ENCODE peak calls at places on chromosomes 5 and 9, in six cellular contexts. One of them, this sample, is unnamed.
A peak's percentile ranks its signal among the peaks of the same experiment; 100 is the strongest.

GRCh38 chr5:36442352-36442751 is 140.7 kb upstream of the RANBP3L start:
- DNase-seq in kidney: no peak
- DNase-seq in A549: peak; percentile 27
- DNase-seq in fibroblast of mammary gland: no peak
- DNase-seq in GM12878: no peak
- DNase-seq in SW480: peak; percentile 20
- DNase-seq in this sample: no peak

GRCh38 chr9:89746385-89747116 is 141.7 kb downstream of the GADD45G start:
- DNase-seq in kidney: peak; percentile 38
- DNase-seq in A549: no peak
- DNase-seq in fibroblast of mammary gland: peak; percentile 58
- DNase-seq in GM12878: no peak
- DNase-seq in SW480: no peak
- DNase-seq in this sample: no peak

GRCh38 chr5:173925449-173926071 is 37.4 kb downstream of the CPEB4 start:
- DNase-seq in kidney: no peak
- DNase-seq in A549: peak; percentile 69
- DNase-seq in fibroblast of mammary gland: peak; percentile 64
- DNase-seq in GM12878: no peak
- DNase-seq in SW480: peak; percentile 22
- DNase-seq in this sample: no peak

GRCh38 chr5:95809414-95809960 is 13.0 kb downstream of the GLRX start:
- DNase-seq in kidney: no peak
- DNase-seq in A549: no peak
- DNase-seq in fibroblast of mammary gland: peak; percentile 76
- DNase-seq in GM12878: no peak
- DNase-seq in SW480: no peak
- DNase-seq in this sample: no peak

GRCh38 chr5:1524481-1524798 is 680 bp upstream of the LPCAT1 start:
- DNase-seq in kidney: peak; percentile 72
- DNase-seq in A549: no peak
- DNase-seq in fibroblast of mammary gland: no peak
- DNase-seq in GM12878: no peak
- DNase-seq in SW480: no peak
- DNase-seq in this sample: peak; percentile 1

GRCh38 chr9:121770415-121771273 is 119.2 kb downstream of the DAB2IP start:
- DNase-seq in kidney: peak; percentile 32
- DNase-seq in A549: no peak
- DNase-seq in fibroblast of mammary gland: peak; percentile 73
- DNase-seq in GM12878: no peak
- DNase-seq in SW480: no peak
- DNase-seq in this sample: no peak

GRCh38 chr9:116868212-116868611 is 181.1 kb downstream of the TRIM32 start:
- DNase-seq in kidney: no peak
- DNase-seq in A549: peak; percentile 54
- DNase-seq in fibroblast of mammary gland: no peak
- DNase-seq in GM12878: no peak
- DNase-seq in SW480: no peak
- DNase-seq in this sample: no peak

GRCh38 chr5:139251281-139251687 is 42.3 kb upstream of the MATR3 start:
- DNase-seq in kidney: no peak
- DNase-seq in A549: no peak
- DNase-seq in fibroblast of mammary gland: peak; percentile 12
- DNase-seq in GM12878: peak; percentile 38
- DNase-seq in SW480: no peak
- DNase-seq in this sample: no peak

GRCh38 chr5:79663212-79663611 is 26.4 kb upstream of the CMYA5 start:
- DNase-seq in kidney: no peak
- DNase-seq in A549: no peak
- DNase-seq in fibroblast of mammary gland: no peak
- DNase-seq in GM12878: no peak
- DNase-seq in SW480: no peak
- DNase-seq in this sample: no peak

GRCh38 chr5:5103249-5103648 is 36.9 kb upstream of the ADAMTS16 start:
- DNase-seq in kidney: no peak
- DNase-seq in A549: no peak
- DNase-seq in fibroblast of mammary gland: peak; percentile 2
- DNase-seq in GM12878: no peak
- DNase-seq in SW480: no peak
- DNase-seq in this sample: no peak

GRCh38 chr9:4086119-4087088 is 213.5 kb downstream of the GLIS3 start:
- DNase-seq in kidney: no peak
- DNase-seq in A549: peak; percentile 26
- DNase-seq in fibroblast of mammary gland: peak; percentile 71
- DNase-seq in GM12878: no peak
- DNase-seq in SW480: no peak
- DNase-seq in this sample: no peak

GRCh38 chr9:136886610-136887597 is 588 bp downstream of the TRAF2 start:
- DNase-seq in kidney: peak; percentile 88
- DNase-seq in A549: no peak
- DNase-seq in fibroblast of mammary gland: peak; percentile 19
- DNase-seq in GM12878: no peak
- DNase-seq in SW480: no peak
- DNase-seq in this sample: no peak

GRCh38 chr5:154937186-154937717 is 759 bp downstream of the GEMIN5 start:
- DNase-seq in kidney: no peak
- DNase-seq in A549: no peak
- DNase-seq in fibroblast of mammary gland: peak; percentile 47
- DNase-seq in GM12878: no peak
- DNase-seq in SW480: peak; percentile 32
- DNase-seq in this sample: no peak

GRCh38 chr5:83104031-83104430 is 26.7 kb downstream of the XRCC4 start:
- DNase-seq in kidney: no peak
- DNase-seq in A549: no peak
- DNase-seq in fibroblast of mammary gland: no peak
- DNase-seq in GM12878: no peak
- DNase-seq in SW480: no peak
- DNase-seq in this sample: no peak

GRCh38 chr5:179368016-179368805 is 22.9 kb upstream of the ADAMTS2 start:
- DNase-seq in kidney: peak; percentile 39
- DNase-seq in A549: no peak
- DNase-seq in fibroblast of mammary gland: no peak
- DNase-seq in GM12878: no peak
- DNase-seq in SW480: no peak
- DNase-seq in this sample: no peak

GRCh38 chr9:23379842-23380241 is 446.2 kb downstream of the ELAVL2 start:
- DNase-seq in kidney: no peak
- DNase-seq in A549: no peak
- DNase-seq in fibroblast of mammary gland: peak; percentile 4
- DNase-seq in GM12878: no peak
- DNase-seq in SW480: no peak
- DNase-seq in this sample: no peak

GRCh38 chr9:84435902-84436301 is 95.3 kb upstream of the SLC28A3 start:
- DNase-seq in kidney: no peak
- DNase-seq in A549: no peak
- DNase-seq in fibroblast of mammary gland: no peak
- DNase-seq in GM12878: no peak
- DNase-seq in SW480: no peak
- DNase-seq in this sample: no peak

GRCh38 chr9:69173891-69174644 is at the start of gene TJP2:
- DNase-seq in kidney: peak; percentile 91
- DNase-seq in A549: no peak
- DNase-seq in fibroblast of mammary gland: peak; percentile 71
- DNase-seq in GM12878: no peak
- DNase-seq in SW480: no peak
- DNase-seq in this sample: peak; percentile 9

GRCh38 chr9:34010979-34011378 is 37.7 kb downstream of the UBAP2 start:
- DNase-seq in kidney: no peak
- DNase-seq in A549: peak; percentile 23
- DNase-seq in fibroblast of mammary gland: peak; percentile 15
- DNase-seq in GM12878: no peak
- DNase-seq in SW480: no peak
- DNase-seq in this sample: no peak

GRCh38 chr9:91837982-91838731 is 111.9 kb downstream of the ROR2 start:
- DNase-seq in kidney: peak; percentile 83
- DNase-seq in A549: peak; percentile 19
- DNase-seq in fibroblast of mammary gland: peak; percentile 83
- DNase-seq in GM12878: no peak
- DNase-seq in SW480: peak; percentile 72
- DNase-seq in this sample: no peak

GRCh38 chr5:32916648-32917047 is 205.5 kb downstream of the NPR3 start:
- DNase-seq in kidney: no peak
- DNase-seq in A549: peak; percentile 56
- DNase-seq in fibroblast of mammary gland: peak; percentile 44
- DNase-seq in GM12878: no peak
- DNase-seq in SW480: peak; percentile 32
- DNase-seq in this sample: no peak

GRCh38 chr5:5497132-5497748 is 74.8 kb downstream of the ICE1 start:
- DNase-seq in kidney: peak; percentile 76
- DNase-seq in A549: peak; percentile 58
- DNase-seq in fibroblast of mammary gland: peak; percentile 62
- DNase-seq in GM12878: no peak
- DNase-seq in SW480: peak; percentile 74
- DNase-seq in this sample: no peak

GRCh38 chr9:88387035-88387732 is 1.1 kb upstream of the SPIN1 start:
- DNase-seq in kidney: peak; percentile 79
- DNase-seq in A549: peak; percentile 54
- DNase-seq in fibroblast of mammary gland: peak; percentile 35
- DNase-seq in GM12878: no peak
- DNase-seq in SW480: no peak
- DNase-seq in this sample: peak; percentile 3

GRCh38 chr5:119049824-119050449 is 20.9 kb upstream of the DMXL1 start:
- DNase-seq in kidney: no peak
- DNase-seq in A549: peak; percentile 29
- DNase-seq in fibroblast of mammary gland: peak; percentile 84
- DNase-seq in GM12878: no peak
- DNase-seq in SW480: no peak
- DNase-seq in this sample: no peak

GRCh38 chr9:131980267-131980916 is 99.3 kb downstream of the MED27 start:
- DNase-seq in kidney: no peak
- DNase-seq in A549: no peak
- DNase-seq in fibroblast of mammary gland: no peak
- DNase-seq in GM12878: no peak
- DNase-seq in SW480: no peak
- DNase-seq in this sample: no peak

GRCh38 chr5:95281211-95281610 is 3.7 kb downstream of the MCTP1 start:
- DNase-seq in kidney: no peak
- DNase-seq in A549: no peak
- DNase-seq in fibroblast of mammary gland: no peak
- DNase-seq in GM12878: no peak
- DNase-seq in SW480: peak; percentile 97
- DNase-seq in this sample: no peak

GRCh38 chr5:169801324-169801777 is 164.3 kb downstream of the DOCK2 start:
- DNase-seq in kidney: no peak
- DNase-seq in A549: peak; percentile 34
- DNase-seq in fibroblast of mammary gland: peak; percentile 95
- DNase-seq in GM12878: no peak
- DNase-seq in SW480: no peak
- DNase-seq in this sample: no peak

GRCh38 chr5:72656756-72657513 is 149.7 kb upstream of the ZNF366 start:
- DNase-seq in kidney: no peak
- DNase-seq in A549: no peak
- DNase-seq in fibroblast of mammary gland: no peak
- DNase-seq in GM12878: no peak
- DNase-seq in SW480: no peak
- DNase-seq in this sample: no peak

GRCh38 chr9:113056191-113057106 is at the start of gene ZFP37:
- DNase-seq in kidney: peak; percentile 97
- DNase-seq in A549: peak; percentile 97
- DNase-seq in fibroblast of mammary gland: peak; percentile 94
- DNase-seq in GM12878: peak; percentile 1
- DNase-seq in SW480: peak; percentile 94
- DNase-seq in this sample: peak; percentile 80

GRCh38 chr9:107612136-107612535 is 122.6 kb upstream of the KLF4 start:
- DNase-seq in kidney: no peak
- DNase-seq in A549: no peak
- DNase-seq in fibroblast of mammary gland: peak; percentile 67
- DNase-seq in GM12878: no peak
- DNase-seq in SW480: no peak
- DNase-seq in this sample: peak; percentile 10

GRCh38 chr9:114849450-114849849 is 43.6 kb upstream of the TNFSF15 start:
- DNase-seq in kidney: no peak
- DNase-seq in A549: no peak
- DNase-seq in fibroblast of mammary gland: peak; percentile 11
- DNase-seq in GM12878: no peak
- DNase-seq in SW480: no peak
- DNase-seq in this sample: no peak

GRCh38 chr9:84315278-84315877 is 25.2 kb downstream of the SLC28A3 start:
- DNase-seq in kidney: no peak
- DNase-seq in A549: peak; percentile 61
- DNase-seq in fibroblast of mammary gland: peak; percentile 69
- DNase-seq in GM12878: no peak
- DNase-seq in SW480: peak; percentile 57
- DNase-seq in this sample: no peak

GRCh38 chr9:38708759-38709158 is 11.2 kb downstream of the FAM240B start:
- DNase-seq in kidney: no peak
- DNase-seq in A549: no peak
- DNase-seq in fibroblast of mammary gland: peak; percentile 9
- DNase-seq in GM12878: no peak
- DNase-seq in SW480: no peak
- DNase-seq in this sample: no peak

GRCh38 chr9:70602364-70603019 is 188.0 kb upstream of the KLF9 start:
- DNase-seq in kidney: no peak
- DNase-seq in A549: peak; percentile 71
- DNase-seq in fibroblast of mammary gland: peak; percentile 92
- DNase-seq in GM12878: peak; percentile 34
- DNase-seq in SW480: peak; percentile 82
- DNase-seq in this sample: no peak

GRCh38 chr9:89461302-89461701 is 36.6 kb downstream of the SEMA4D start:
- DNase-seq in kidney: no peak
- DNase-seq in A549: no peak
- DNase-seq in fibroblast of mammary gland: peak; percentile 75
- DNase-seq in GM12878: no peak
- DNase-seq in SW480: peak; percentile 29
- DNase-seq in this sample: no peak

GRCh38 chr9:34675048-34675714 is 12.7 kb upstream of the CCL27 start:
- DNase-seq in kidney: peak; percentile 74
- DNase-seq in A549: peak; percentile 79
- DNase-seq in fibroblast of mammary gland: peak; percentile 79
- DNase-seq in GM12878: no peak
- DNase-seq in SW480: peak; percentile 75
- DNase-seq in this sample: no peak

GRCh38 chr9:114027901-114028465 is 50.1 kb downstream of the AMBP start:
- DNase-seq in kidney: no peak
- DNase-seq in A549: no peak
- DNase-seq in fibroblast of mammary gland: no peak
- DNase-seq in GM12878: no peak
- DNase-seq in SW480: no peak
- DNase-seq in this sample: no peak

GRCh38 chr9:93110400-93110855 is 14.4 kb downstream of the CARD19 start:
- DNase-seq in kidney: peak; percentile 71
- DNase-seq in A549: no peak
- DNase-seq in fibroblast of mammary gland: no peak
- DNase-seq in GM12878: no peak
- DNase-seq in SW480: no peak
- DNase-seq in this sample: no peak

GRCh38 chr5:161372682-161373344 is 173.7 kb downstream of the GABRB2 start:
- DNase-seq in kidney: no peak
- DNase-seq in A549: no peak
- DNase-seq in fibroblast of mammary gland: no peak
- DNase-seq in GM12878: peak; percentile 42
- DNase-seq in SW480: no peak
- DNase-seq in this sample: no peak

This sample was measured in thoracic aorta.